ENCODE peak calls at places on chromosomes 11 and 22, in four cellular contexts. One of them, this sample, is unnamed. For H3K9me3, the result is how much of the 10 kb centered on the place peaks cover.

GRCh38 chr11:70762810-70763209 is 364.5 kb downstream of the CTTN start:
- DNase-seq in kidney: no peak
- DNase-seq in prostate gland: no peak
- DNase-seq in uterus: no peak
- DNase-seq in this sample: no peak

GRCh38 chr11:88414385-88414861 is 76.9 kb upstream of the CTSC start:
- DNase-seq in kidney: no peak
- DNase-seq in prostate gland: no peak
- DNase-seq in uterus: peak
- DNase-seq in this sample: no peak

GRCh38 chr11:7251836-7252682 is at the start of gene SYT9:
- DNase-seq in kidney: peak
- DNase-seq in prostate gland: peak
- DNase-seq in uterus: peak
- DNase-seq in this sample: no peak

GRCh38 chr11:126129681-126130671 is 67.3 kb upstream of the CDON start:
- DNase-seq in kidney: no peak
- DNase-seq in prostate gland: no peak
- DNase-seq in uterus: no peak
- DNase-seq in this sample: no peak

GRCh38 chr22:31995807-31996206 is 47.3 kb upstream of the SLC5A1 start:
- DNase-seq in kidney: no peak
- DNase-seq in prostate gland: no peak
- DNase-seq in uterus: no peak
- DNase-seq in this sample: no peak

GRCh38 chr11:70423523-70424505 is 25.5 kb downstream of the CTTN start:
- DNase-seq in kidney: peak
- DNase-seq in prostate gland: no peak
- DNase-seq in uterus: no peak
- DNase-seq in this sample: no peak

GRCh38 chr22:26547426-26547825 is 35.2 kb upstream of the TFIP11 start:
- DNase-seq in kidney: no peak
- DNase-seq in prostate gland: no peak
- DNase-seq in uterus: no peak
- DNase-seq in this sample: no peak

GRCh38 chr11:74650498-74650897 is 58.1 kb downstream of the POLD3 start:
- DNase-seq in kidney: no peak
- DNase-seq in prostate gland: no peak
- DNase-seq in uterus: no peak
- DNase-seq in this sample: peak

GRCh38 chr11:102391549-102392237 is 44.7 kb downstream of the BIRC2 start:
- DNase-seq in kidney: no peak
- DNase-seq in prostate gland: no peak
- DNase-seq in uterus: no peak
- DNase-seq in this sample: no peak

GRCh38 chr11:116543099-116543498 is 229.7 kb downstream of the BUD13 start:
- DNase-seq in kidney: peak
- DNase-seq in prostate gland: no peak
- DNase-seq in uterus: no peak
- DNase-seq in this sample: no peak

GRCh38 chr11:130785376-130786110 is 130.7 kb downstream of the SNX19 start:
- DNase-seq in kidney: no peak
- DNase-seq in prostate gland: no peak
- DNase-seq in uterus: no peak
- DNase-seq in this sample: no peak

GRCh38 chr11:13375798-13376197 is 87.2 kb downstream of the BTBD10 start:
- DNase-seq in kidney: no peak
- DNase-seq in prostate gland: no peak
- DNase-seq in uterus: no peak
- DNase-seq in this sample: no peak

GRCh38 chr22:17396531-17396930 is 27.3 kb downstream of the CECR2 start:
- DNase-seq in kidney: no peak
- DNase-seq in prostate gland: no peak
- DNase-seq in uterus: no peak
- DNase-seq in this sample: no peak

GRCh38 chr11:78147807-78148206 is 8.4 kb upstream of the ALG8 start:
- DNase-seq in kidney: no peak
- DNase-seq in prostate gland: no peak
- DNase-seq in uterus: no peak
- DNase-seq in this sample: no peak

GRCh38 chr11:1389932-1390587 is at the start of gene BRSK2:
- DNase-seq in kidney: peak
- DNase-seq in prostate gland: no peak
- DNase-seq in uterus: no peak
- DNase-seq in this sample: no peak

GRCh38 chr11:30328676-30329075 is 5.8 kb downstream of the ARL14EP start:
- DNase-seq in kidney: no peak
- DNase-seq in prostate gland: no peak
- DNase-seq in uterus: no peak
- DNase-seq in this sample: no peak

GRCh38 chr11:95821640-95822039 is 31.3 kb downstream of the CEP57 start:
- DNase-seq in kidney: no peak
- DNase-seq in prostate gland: no peak
- DNase-seq in uterus: no peak
- DNase-seq in this sample: no peak

GRCh38 chr11:121478895-121479281 is 26.1 kb upstream of the SORL1-AS1 start:
- DNase-seq in kidney: no peak
- DNase-seq in prostate gland: no peak
- DNase-seq in uterus: no peak
- DNase-seq in this sample: no peak

GRCh38 chr11:117970400-117971024 is 15.7 kb upstream of the IL10RA start:
- DNase-seq in kidney: no peak
- DNase-seq in prostate gland: no peak
- DNase-seq in uterus: no peak
- DNase-seq in this sample: no peak

GRCh38 chr11:94773842-94774241 is 5.7 kb downstream of the AMOTL1 start:
- DNase-seq in kidney: no peak
- DNase-seq in prostate gland: no peak
- DNase-seq in uterus: no peak
- DNase-seq in this sample: no peak
- H3K9me3 ChIP-seq in kidney: under half
- H3K9me3 ChIP-seq in prostate gland: under half
- H3K9me3 ChIP-seq in uterus: under half
- H3K9me3 ChIP-seq in this sample: under half

GRCh38 chr22:47309476-47309875 is 547.0 kb downstream of the TBC1D22A start:
- DNase-seq in kidney: no peak
- DNase-seq in prostate gland: no peak
- DNase-seq in uterus: no peak
- DNase-seq in this sample: no peak
- H3K9me3 ChIP-seq in kidney: under half
- H3K9me3 ChIP-seq in prostate gland: under half
- H3K9me3 ChIP-seq in uterus: under half
- H3K9me3 ChIP-seq in this sample: under half

DNA sequence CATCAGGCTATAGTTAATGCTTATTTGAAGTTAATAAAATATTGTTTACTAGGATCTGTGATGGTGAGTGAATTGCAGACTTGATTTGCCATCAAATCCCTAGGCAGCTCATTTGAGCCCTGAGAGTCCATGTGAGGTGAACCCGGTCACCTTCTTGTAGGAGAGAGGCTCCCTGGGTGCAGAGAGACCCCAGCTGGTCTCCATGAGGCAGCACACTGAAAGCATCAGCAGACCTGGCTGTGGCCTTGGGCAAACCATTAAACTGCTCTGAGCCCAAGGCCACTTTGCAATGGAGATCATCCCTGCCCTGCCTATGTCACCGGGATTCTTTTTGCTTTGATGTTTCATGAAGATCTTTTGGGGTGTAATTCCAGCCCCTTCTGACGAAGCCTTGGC is 125.2 kb downstream of the MICAL2 start:
- DNase-seq in kidney: no peak
- DNase-seq in prostate gland: no peak
- DNase-seq in uterus: no peak
- DNase-seq in this sample: no peak
- H3K9me3 ChIP-seq in kidney: under half
- H3K9me3 ChIP-seq in prostate gland: under half
- H3K9me3 ChIP-seq in uterus: under half
- H3K9me3 ChIP-seq in this sample: under half

DNA sequence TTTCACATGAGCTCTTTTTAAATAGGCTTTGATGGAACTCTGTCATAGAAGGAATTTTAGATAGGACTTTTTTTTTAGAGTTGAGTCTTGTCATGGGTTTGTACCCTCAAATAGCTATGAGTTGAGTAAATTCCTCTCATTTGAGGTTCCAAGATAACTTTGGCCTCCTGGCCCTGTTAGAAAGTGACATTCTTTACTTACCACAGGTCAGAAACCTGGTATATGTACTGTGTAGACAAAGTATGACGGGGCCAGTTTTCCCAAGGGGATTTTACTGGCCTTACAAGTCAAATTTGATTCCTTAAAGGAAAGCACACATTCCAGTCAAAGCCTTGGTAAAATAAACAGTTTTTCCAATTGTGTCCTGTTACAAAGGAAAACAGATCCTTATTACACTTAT is 729.3 kb upstream of the LUZP2 start:
- DNase-seq in kidney: no peak
- DNase-seq in prostate gland: no peak
- DNase-seq in uterus: no peak
- DNase-seq in this sample: no peak
- H3K9me3 ChIP-seq in kidney: under half
- H3K9me3 ChIP-seq in prostate gland: under half
- H3K9me3 ChIP-seq in uterus: under half
- H3K9me3 ChIP-seq in this sample: under half

GRCh38 chr11:42066113-42066512 is 606.7 kb upstream of the LRRC4C start:
- DNase-seq in kidney: peak
- DNase-seq in prostate gland: no peak
- DNase-seq in uterus: no peak
- DNase-seq in this sample: peak
- H3K9me3 ChIP-seq in kidney: under half
- H3K9me3 ChIP-seq in prostate gland: under half
- H3K9me3 ChIP-seq in uterus: under half
- H3K9me3 ChIP-seq in this sample: under half

GRCh38 chr22:48691431-48691851 is 1136.2 kb downstream of the BRD1 start:
- DNase-seq in kidney: peak
- DNase-seq in prostate gland: no peak
- DNase-seq in uterus: no peak
- DNase-seq in this sample: no peak

GRCh38 chr22:48688366-48688765 is 1139.3 kb downstream of the BRD1 start:
- DNase-seq in kidney: no peak
- DNase-seq in prostate gland: no peak
- DNase-seq in uterus: no peak
- DNase-seq in this sample: peak

GRCh38 chr22:48692734-48693376 is 1134.8 kb downstream of the BRD1 start:
- DNase-seq in kidney: peak
- DNase-seq in prostate gland: no peak
- DNase-seq in uterus: no peak
- DNase-seq in this sample: no peak

GRCh38 chr22:48689206-48689605 is 1138.5 kb downstream of the BRD1 start:
- DNase-seq in kidney: no peak
- DNase-seq in prostate gland: no peak
- DNase-seq in uterus: no peak
- DNase-seq in this sample: no peak

GRCh38 chr22:48690583-48691317 is 1136.9 kb downstream of the BRD1 start:
- DNase-seq in kidney: no peak
- DNase-seq in prostate gland: no peak
- DNase-seq in uterus: no peak
- DNase-seq in this sample: no peak
- H3K9me3 ChIP-seq in kidney: under half
- H3K9me3 ChIP-seq in prostate gland: under half
- H3K9me3 ChIP-seq in uterus: under half
- H3K9me3 ChIP-seq in this sample: under half

This sample was measured in left ventricle myocardium inferior.